ENCODE peak calls at places on chromosomes 3 and 15, in ten cellular contexts. M is HT1080; P is BE2C; E is stimulated activated CD8-positive, alpha-beta memory T cell treated with anti-CD3 and anti-CD28 coated beads, Interleukin-4, amount 100 ng/mL, for 24 hours; S is activated T-helper 1 cell treated with anti-CD3 and anti-CD28 coated beads, Interleukin-2, amount 50 U/mL, for 16 hours; J is stimulated activated CD4-positive, alpha-beta T cell treated with anti-CD3 and anti-CD28 coated beads, Interleukin-12 subunit alpha, Interleukin-12 subunit beta, amount 100 ng/mL, for 24 hours; O is mucosa of gallbladder; U is body of pancreas; Y is GM04504; F is GM23248. D is an unnamed sample.

GRCh38 chr15:101255615-101256350 is 3.9 kb upstream of the CHSY1 start:
- DNase-seq in M (no peak), P (peak; percentile 44), E (no peak), S (no peak), J (no peak), O (no peak), U (peak; percentile 64), Y (no peak), F (peak; percentile 28), D (no peak)

GRCh38 chr15:40105517-40106202 is 3.0 kb downstream of the BMF start:
- DNase-seq in M (no peak), P (no peak), E (no peak), S (no peak), J (no peak), O (no peak), U (no peak), Y (no peak), F (no peak), D (no peak)

GRCh38 chr3:189013224-189013888 is 158.4 kb upstream of the TPRG1 start:
- DNase-seq in M (no peak), P (no peak), E (no peak), S (no peak), J (no peak), O (no peak), U (no peak), Y (no peak), F (no peak), D (no peak)

GRCh38 chr3:183862610-183863009 is 22.1 kb downstream of the PARL start:
- DNase-seq in M (no peak), P (no peak), E (no peak), S (no peak), J (no peak), O (no peak), U (no peak), Y (no peak), F (no peak), D (no peak)

GRCh38 chr15:72077950-72078349 is 40.0 kb downstream of the MYO9A start:
- DNase-seq in M (no peak), P (no peak), E (no peak), S (no peak), J (no peak), O (no peak), U (no peak), Y (no peak), F (no peak), D (no peak)

GRCh38 chr15:91065505-91065904 is 34.6 kb upstream of the SV2B start:
- DNase-seq in M (no peak), P (no peak), E (no peak), S (no peak), J (no peak), O (no peak), U (no peak), Y (no peak), F (no peak), D (no peak)

GRCh38 chr15:80317389-80318169 is 65.6 kb upstream of the CTXND1 start:
- DNase-seq in M (peak; percentile 86), P (no peak), E (no peak), S (no peak), J (no peak), O (no peak), U (no peak), Y (peak; percentile 84), F (peak; percentile 100), D (no peak)

GRCh38 chr3:120622870-120623718 is 27.0 kb downstream of the NDUFB4 start:
- DNase-seq in M (peak; percentile 95), P (peak; percentile 61), E (no peak), S (no peak), J (no peak), O (no peak), U (no peak), Y (peak; percentile 53), F (peak; percentile 74), D (peak; percentile 11)

GRCh38 chr3:72969766-72970165 is 26.8 kb upstream of the PPP4R2 start:
- DNase-seq in M (no peak), P (no peak), E (no peak), S (no peak), J (no peak), O (no peak), U (no peak), Y (no peak), F (peak; percentile 27), D (no peak)

GRCh38 chr3:136891934-136892855 is 30.2 kb downstream of the NCK1 start:
- DNase-seq in M (no peak), P (no peak), E (no peak), S (no peak), J (no peak), O (no peak), U (no peak), Y (no peak), F (no peak), D (no peak)

GRCh38 chr3:126540342-126540849 is 16.4 kb downstream of the CHST13 start:
- DNase-seq in M (peak; percentile 93), P (no peak), E (no peak), S (no peak), J (no peak), O (peak; percentile 26), U (peak; percentile 28), Y (peak; percentile 87), F (peak; percentile 99), D (peak; percentile 20)

GRCh38 chr15:63600001-63600645 is 2.9 kb downstream of the FBXL22 start:
- DNase-seq in M (no peak), P (no peak), E (no peak), S (no peak), J (no peak), O (no peak), U (no peak), Y (no peak), F (peak; percentile 57), D (no peak)

GRCh38 chr3:194675081-194675640 is 3.2 kb upstream of the LSG1 start:
- DNase-seq in M (peak; percentile 32), P (no peak), E (peak; percentile 50), S (no peak), J (peak; percentile 46), O (no peak), U (no peak), Y (no peak), F (peak; percentile 61), D (no peak)

GRCh38 chr3:176354843-176355242 is 842.4 kb downstream of the TBL1XR1 start:
- DNase-seq in M (no peak), P (no peak), E (no peak), S (no peak), J (no peak), O (no peak), U (no peak), Y (no peak), F (no peak), D (no peak)

GRCh38 chr3:110900583-110900982 is 171.0 kb upstream of the NECTIN3 start:
- DNase-seq in M (no peak), P (no peak), E (no peak), S (no peak), J (no peak), O (no peak), U (no peak), Y (peak; percentile 87), F (peak; percentile 55), D (no peak)

GRCh38 chr15:84648539-84648938 is 5.5 kb downstream of the WDR73 start:
- DNase-seq in M (no peak), P (no peak), E (no peak), S (no peak), J (no peak), O (no peak), U (no peak), Y (no peak), F (peak; percentile 81), D (no peak)

GRCh38 chr3:52986938-52987337 is 58.9 kb downstream of the SFMBT1 start:
- DNase-seq in M (no peak), P (peak; percentile 18), E (no peak), S (no peak), J (no peak), O (no peak), U (no peak), Y (peak; percentile 7), F (peak; percentile 55), D (no peak)

GRCh38 chr3:46812237-46812791 is 50.9 kb downstream of the MYL3 start:
- DNase-seq in M (no peak), P (peak; percentile 68), E (peak; percentile 67), S (peak; percentile 36), J (peak; percentile 53), O (peak; percentile 65), U (peak; percentile 88), Y (peak; percentile 3), F (peak; percentile 73), D (peak; percentile 75)

GRCh38 chr3:45098315-45098714 is 47.9 kb downstream of the CDCP1 start:
- DNase-seq in M (no peak), P (no peak), E (no peak), S (no peak), J (no peak), O (no peak), U (no peak), Y (no peak), F (no peak), D (no peak)

GRCh38 chr15:37099321-37100108 is 834 bp downstream of the MEIS2 start:
- DNase-seq in M (peak; percentile 55), P (peak; percentile 58), E (no peak), S (no peak), J (no peak), O (peak; percentile 33), U (no peak), Y (no peak), F (peak; percentile 60), D (no peak)

GRCh38 chr3:66256806-66257205 is 36.0 kb downstream of the SLC25A26 start:
- DNase-seq in M (no peak), P (no peak), E (no peak), S (no peak), J (no peak), O (no peak), U (no peak), Y (no peak), F (peak; percentile 17), D (no peak)

GRCh38 chr15:40806672-40807027 is 239 bp upstream of the ZFYVE19 start:
- DNase-seq in M (no peak), P (no peak), E (no peak), S (no peak), J (no peak), O (no peak), U (no peak), Y (no peak), F (no peak), D (no peak)

GRCh38 chr15:64003182-64003581 is 43.1 kb downstream of the DAPK2 start:
- DNase-seq in M (no peak), P (no peak), E (no peak), S (no peak), J (no peak), O (no peak), U (no peak), Y (no peak), F (no peak), D (no peak)

GRCh38 chr3:129238945-129239705 is 10.3 kb upstream of the COPG1 start:
- DNase-seq in M (peak; percentile 27), P (no peak), E (no peak), S (no peak), J (no peak), O (no peak), U (no peak), Y (no peak), F (peak; percentile 82), D (peak; percentile 45)

GRCh38 chr3:177294221-177294620 is 96.9 kb upstream of the TBL1XR1 start:
- DNase-seq in M (no peak), P (no peak), E (no peak), S (no peak), J (no peak), O (peak; percentile 53), U (peak; percentile 28), Y (peak; percentile 30), F (peak; percentile 73), D (no peak)

GRCh38 chr3:177753498-177754155 is 556.3 kb upstream of the TBL1XR1 start:
- DNase-seq in M (no peak), P (peak; percentile 78), E (no peak), S (no peak), J (no peak), O (peak; percentile 29), U (peak; percentile 17), Y (no peak), F (peak; percentile 55), D (peak; percentile 10)

GRCh38 chr3:100040446-100040845 is 73.9 kb downstream of the FILIP1L start:
- DNase-seq in M (peak; percentile 30), P (no peak), E (no peak), S (no peak), J (no peak), O (no peak), U (no peak), Y (no peak), F (peak; percentile 60), D (no peak)

D was measured in transverse colon.